ENCODE peak calls at places on chromosomes 3 and 15, in eight cellular contexts. V is activated naive CD8-positive, alpha-beta T cell treated with anti-CD3 and anti-CD28 coated beads, Interleukin-2, amount 50 U/mL, for 24 hours; A is activated T-cell treated with anti-CD3 and anti-CD28 coated beads, Interleukin-2, amount 50 U/mL, for 72 hours; N is T follicular helper cell; C is AML-193; G is NCI-H2081; X is cerebellar cortex; L is activated CD4-positive, alpha-beta T cell treated with anti-CD3 and anti-CD28 coated beads, Interleukin-2, amount 50 U/mL, for 1 hour. Q is an unnamed sample.

GRCh38 chr3:156818890-156819289 is 7.3 kb upstream of the LEKR1 start:
- DNase-seq in V (no peak), N (no peak), L (no peak), G (no peak), C (no peak), X (no peak), A (no peak), Q (no peak)

GRCh38 chr15:40902605-40903561 is 8.6 kb downstream of the VPS18 start:
- DNase-seq in N (no peak), L (no peak), X (peak), G (no peak), C (peak), A (no peak), V (no peak), Q (no peak)

GRCh38 chr3:123027292-123028232 is at the start of gene SEMA5B:
- DNase-seq in V (peak), N (no peak), G (peak), L (no peak), X (no peak), A (peak), C (no peak), Q (peak)

GRCh38 chr3:20574746-20575145 is 388.7 kb upstream of the SGO1 start:
- DNase-seq in N (no peak), C (no peak), X (no peak), L (no peak), G (no peak), V (no peak), A (no peak), Q (no peak)

GRCh38 chr3:179116816-179117215 is 31.3 kb upstream of the PIK3CA start:
- DNase-seq in N (no peak), A (no peak), G (no peak), L (no peak), C (no peak), V (no peak), X (no peak), Q (no peak)

GRCh38 chr15:68843425-68844311 is 23.0 kb upstream of the ANP32A start:
- DNase-seq in X (no peak), A (peak), L (peak), G (peak), V (peak), N (no peak), C (no peak), Q (no peak)

GRCh38 chr3:77319711-77320110 is 279.8 kb downstream of the ROBO2 start:
- DNase-seq in A (no peak), V (no peak), G (no peak), N (no peak), C (peak), L (no peak), X (no peak), Q (no peak)

GRCh38 chr3:70392227-70392626 is 79.8 kb upstream of the MDFIC2 start:
- DNase-seq in G (no peak), X (no peak), N (no peak), L (no peak), A (no peak), C (no peak), V (no peak), Q (no peak)

GRCh38 chr3:177057768-177058167 is 139.5 kb downstream of the TBL1XR1 start:
- DNase-seq in C (no peak), X (no peak), L (peak), G (no peak), N (peak), A (peak), V (peak), Q (peak)

GRCh38 chr3:192207239-192207638 is 520.1 kb downstream of the FGF12 start:
- DNase-seq in L (no peak), C (no peak), N (no peak), X (no peak), V (no peak), A (no peak), G (no peak), Q (no peak)

GRCh38 chr3:183504597-183504996 is 50.9 kb downstream of the KLHL6 start:
- DNase-seq in N (no peak), X (no peak), V (no peak), A (no peak), L (no peak), C (no peak), G (no peak), Q (no peak)

GRCh38 chr3:176872771-176873209 is 324.5 kb downstream of the TBL1XR1 start:
- DNase-seq in N (peak), C (peak), G (peak), X (peak), V (peak), A (peak), L (peak), Q (peak)

GRCh38 chr3:99834584-99834957 is 16.9 kb downstream of the CMSS1 start:
- DNase-seq in A (no peak), V (no peak), N (no peak), G (no peak), X (no peak), L (no peak), C (no peak), Q (no peak)

GRCh38 chr15:41494190-41494921 is 682 bp downstream of the ITPKA start:
- DNase-seq in G (peak), A (peak), X (no peak), N (no peak), V (no peak), L (peak), C (no peak), Q (no peak)

GRCh38 chr15:31216210-31216911 is 110.3 kb upstream of the KLF13 start:
- DNase-seq in L (no peak), X (peak), G (peak), V (peak), A (peak), C (peak), N (peak), Q (peak)

GRCh38 chr3:193874512-193874911 is 261.4 kb upstream of the HES1 start:
- DNase-seq in L (no peak), X (no peak), C (no peak), A (no peak), N (no peak), V (no peak), G (no peak), Q (no peak)

GRCh38 chr3:13063225-13063624 is 10.0 kb downstream of the IQSEC1 start:
- DNase-seq in C (no peak), A (no peak), V (no peak), G (no peak), X (no peak), L (no peak), N (no peak), Q (no peak)

GRCh38 chr3:55164876-55165275 is 237.0 kb upstream of the LRTM1 start:
- DNase-seq in X (no peak), N (no peak), G (no peak), A (no peak), V (no peak), C (no peak), L (no peak), Q (no peak)

GRCh38 chr15:29071193-29071906 is 185.6 kb downstream of the APBA2 start:
- DNase-seq in V (no peak), C (no peak), G (no peak), N (no peak), L (no peak), A (no peak), X (peak), Q (no peak)

GRCh38 chr3:11679964-11680363 is 36.2 kb upstream of the VGLL4 start:
- DNase-seq in A (no peak), C (no peak), L (no peak), V (no peak), X (no peak), N (no peak), G (no peak), Q (no peak)

GRCh38 chr3:167125612-167126407 is 254.3 kb downstream of the ZBBX start:
- DNase-seq in L (no peak), A (no peak), N (no peak), X (no peak), C (no peak), G (no peak), V (no peak), Q (no peak)

GRCh38 chr3:69326821-69327433 is 59.0 kb downstream of the FRMD4B start:
- DNase-seq in V (peak), G (no peak), A (peak), C (no peak), N (peak), L (peak), X (no peak), Q (no peak)

GRCh38 chr15:33994005-33994615 is 25.8 kb downstream of the CHRM5 start:
- DNase-seq in C (peak), N (no peak), G (no peak), L (no peak), V (peak), A (no peak), X (peak), Q (no peak)

GRCh38 chr3:63998852-63999754 is 24.2 kb downstream of the PSMD6 start:
- DNase-seq in V (no peak), X (no peak), C (no peak), A (no peak), N (no peak), G (no peak), L (no peak), Q (no peak)

GRCh38 chr3:192710366-192710765 is 17.0 kb downstream of the FGF12 start:
- DNase-seq in G (no peak), V (no peak), N (no peak), X (no peak), A (no peak), L (no peak), C (no peak), Q (no peak)